ENCODE peak calls at places on chromosomes 16 and 17, in four cellular contexts. R, X, D and L are unnamed samples.

GRCh38 chr17:63685021-63685420 is 14.9 kb downstream of the LIMD2 start:
- DNase-seq in R (peak; percentile 92), X (no peak), D (no peak), L (no peak)

GRCh38 chr17:52648995-52649394 is 490.5 kb upstream of the CA10 start:
- DNase-seq in R (no peak), X (peak; percentile 77), D (no peak), L (no peak)

GRCh38 chr16:89320717-89321501 is 103.4 kb downstream of the ZNF778 start:
- DNase-seq in R (no peak), X (peak; percentile 25), D (no peak), L (no peak)

GRCh38 chr16:30567160-30567990 is 4.1 kb downstream of the ZNF688 start:
- DNase-seq in R (no peak), X (no peak), D (no peak), L (no peak)

GRCh38 chr17:30187528-30187927 is 48.0 kb downstream of the SLC6A4 start:
- DNase-seq in R (no peak), X (no peak), D (no peak), L (no peak)

GRCh38 chr16:58426095-58426494 is 33.8 kb downstream of the GINS3 start:
- DNase-seq in R (no peak), X (no peak), D (no peak), L (no peak)

GRCh38 chr17:21286066-21286770 is 1.7 kb downstream of the MAP2K3 start:
- DNase-seq in R (peak; percentile 83), X (peak; percentile 73), D (no peak), L (peak; percentile 94)

GRCh38 chr17:33811006-33811760 is 443.9 kb upstream of the CCL2 start:
- DNase-seq in R (no peak), X (no peak), D (no peak), L (no peak)

GRCh38 chr16:85522842-85523601 is 90.1 kb upstream of the GSE1 start:
- DNase-seq in R (peak; percentile 37), X (peak; percentile 55), D (no peak), L (peak; percentile 84)

GRCh38 chr17:48160177-48160967 is 52.8 kb downstream of the SNX11 start:
- DNase-seq in R (no peak), X (peak; percentile 99), D (no peak), L (no peak)

GRCh38 chr17:56274491-56274890 is 121.2 kb downstream of the ANKFN1 start:
- DNase-seq in R (no peak), X (no peak), D (no peak), L (no peak)

GRCh38 chr17:164536-165235 is 16.8 kb downstream of the DOC2B start:
- DNase-seq in R (no peak), X (no peak), D (no peak), L (peak; percentile 83)

GRCh38 chr17:20988896-20989295 is 53.9 kb downstream of the USP22 start:
- DNase-seq in R (no peak), X (no peak), D (no peak), L (no peak)

GRCh38 chr17:51559778-51560177 is 299.4 kb downstream of the UTP18 start:
- DNase-seq in R (no peak), X (no peak), D (no peak), L (no peak)

GRCh38 chr17:2691965-2692780 is 19.4 kb downstream of the CLUH start:
- DNase-seq in R (no peak), X (no peak), D (no peak), L (no peak)

GRCh38 chr17:76497979-76498885 is 3.0 kb downstream of the RHBDF2 start:
- DNase-seq in R (peak; percentile 70), X (no peak), D (no peak), L (peak; percentile 90)

GRCh38 chr16:68644715-68645493 is at the start of gene CDH3:
- DNase-seq in R (peak; percentile 84), X (peak; percentile 56), D (no peak), L (peak; percentile 27)

GRCh38 chr17:40331743-40332641 is 23.0 kb downstream of the RARA start:
- DNase-seq in R (peak; percentile 84), X (no peak), D (no peak), L (peak; percentile 90)

GRCh38 chr17:80673152-80673920 is 128.7 kb downstream of the RPTOR start:
- DNase-seq in R (no peak), X (no peak), D (no peak), L (no peak)